ENCODE peak calls at places on chromosomes 3 and 15, in six cellular contexts. V is ascending aorta, G is breast epithelium, Z is neural progenitor cell, P is HL-60, B is left ventricle myocardium inferior. R is an unnamed sample. For H3K27me3, the result is how much of the 10 kb centered on the place peaks cover.

GRCh38 chr3:159273608-159274007 is 471.8 kb downstream of the MFSD1 start:
- DNase-seq in V (no peak), G (no peak), Z (peak), P (peak), B (peak), R (no peak)

GRCh38 chr3:122468896-122469533 is 45.7 kb downstream of the KPNA1 start:
- DNase-seq in V (no peak), G (no peak), Z (peak), P (no peak), B (no peak), R (no peak)

GRCh38 chr15:60128000-60128376 is 123.9 kb downstream of the FOXB1 start:
- DNase-seq in V (no peak), G (no peak), Z (peak), P (no peak), B (no peak), R (no peak)

GRCh38 chr3:69683076-69683806 is 56.0 kb upstream of the MITF start:
- DNase-seq in V (no peak), G (no peak), Z (peak), P (no peak), B (no peak), R (no peak)

GRCh38 chr3:172601066-172601832 is 78.0 kb upstream of the TNFSF10 start:
- DNase-seq in V (no peak), G (no peak), Z (no peak), P (no peak), B (no peak), R (no peak)

GRCh38 chr3:123741058-123741511 is 143.0 kb downstream of the MYLK start:
- DNase-seq in V (no peak), G (no peak), Z (no peak), P (no peak), B (no peak), R (no peak)

GRCh38 chr15:99090011-99090699 is 14.7 kb upstream of the SYNM start:
- DNase-seq in V (no peak), G (no peak), Z (no peak), P (no peak), B (no peak), R (no peak)

GRCh38 chr3:194281306-194281705 is 69.8 kb downstream of the CPN2 start:
- DNase-seq in V (no peak), G (no peak), Z (no peak), P (no peak), B (no peak), R (peak)

GRCh38 chr3:9810357-9810726 is 280 bp downstream of the TTLL3 start:
- DNase-seq in V (no peak), G (no peak), Z (peak), P (no peak), B (no peak), R (no peak)

GRCh38 chr3:132210476-132211346 is 106.5 kb upstream of the ACP3 start:
- DNase-seq in V (no peak), G (no peak), Z (peak), P (peak), B (no peak), R (no peak)

GRCh38 chr15:99721104-99721778 is 12.0 kb downstream of the LYSMD4 start:
- DNase-seq in V (no peak), G (peak), Z (no peak), P (no peak), B (no peak), R (no peak)

GRCh38 chr3:159884661-159885402 is 103.8 kb upstream of the IL12A start:
- DNase-seq in V (no peak), G (no peak), Z (peak), P (peak), B (no peak), R (no peak)

GRCh38 chr3:122265937-122266336 is 59.1 kb upstream of the CSTA start:
- DNase-seq in V (no peak), G (no peak), Z (no peak), P (no peak), B (no peak), R (no peak)

GRCh38 chr3:49346797-49347251 is 7.0 kb upstream of the USP4 start:
- DNase-seq in V (no peak), G (peak), Z (no peak), P (peak), B (no peak), R (no peak)

GRCh38 chr3:50078622-50079021 is 10.1 kb upstream of the RBM5 start:
- DNase-seq in V (no peak), G (no peak), Z (no peak), P (no peak), B (no peak), R (no peak)

GRCh38 chr15:91045065-91045464 is 22.7 kb upstream of the VPS33B start:
- DNase-seq in V (no peak), G (no peak), Z (no peak), P (no peak), B (no peak), R (no peak)

GRCh38 chr3:48446043-48446424 is 503 bp upstream of the ATRIP start:
- DNase-seq in V (no peak), G (no peak), Z (no peak), P (no peak), B (no peak), R (no peak)

GRCh38 chr3:39294446-39295183 is 14.8 kb upstream of the CX3CR1 start:
- DNase-seq in V (no peak), G (no peak), Z (no peak), P (no peak), B (no peak), R (no peak)

GRCh38 chr3:182740710-182741109 is 52.6 kb upstream of the ATP11B start:
- DNase-seq in V (no peak), G (peak), Z (no peak), P (no peak), B (no peak), R (no peak)

GRCh38 chr3:172685331-172686214 is 25.3 kb downstream of the NCEH1 start:
- DNase-seq in V (no peak), G (no peak), Z (no peak), P (no peak), B (no peak), R (no peak)

GRCh38 chr3:5090197-5090596 is 31.9 kb upstream of the ARL8B start:
- DNase-seq in V (no peak), G (no peak), Z (no peak), P (no peak), B (no peak), R (no peak)

GRCh38 chr3:42067324-42067723 is 23.8 kb upstream of the TRAK1 start:
- DNase-seq in V (no peak), G (no peak), Z (no peak), P (no peak), B (no peak), R (no peak)

GRCh38 chr15:62875626-62876021 is 166.9 kb upstream of the TPM1 start:
- DNase-seq in V (no peak), G (peak), Z (no peak), P (no peak), B (no peak), R (no peak)

GRCh38 chr15:51200791-51201190 is 106.1 kb upstream of the TNFAIP8L3 start:
- DNase-seq in V (no peak), G (no peak), Z (no peak), P (no peak), B (no peak), R (no peak)

GRCh38 chr3:129121016-129121791 is 400 bp downstream of the RAB43 start:
- DNase-seq in V (no peak), G (no peak), Z (peak), P (peak), B (no peak), R (no peak)

GRCh38 chr3:5428607-5429516 is 241.4 kb downstream of the EDEM1 start:
- DNase-seq in V (no peak), G (no peak), Z (no peak), P (no peak), B (no peak), R (no peak)

GRCh38 chr3:196186661-196187573 is 24.3 kb downstream of the ZDHHC19 start:
- DNase-seq in V (no peak), G (no peak), Z (peak), P (no peak), B (no peak), R (no peak)

GRCh38 chr3:51998774-51999173 is 3.1 kb upstream of the RPL29 start:
- DNase-seq in V (no peak), G (no peak), Z (no peak), P (peak), B (no peak), R (no peak)

GRCh38 chr3:4774531-4774930 is 204.7 kb upstream of the BHLHE40 start:
- DNase-seq in V (no peak), G (no peak), Z (no peak), P (no peak), B (no peak), R (no peak)

GRCh38 chr3:89521328-89521727 is 413.9 kb downstream of the EPHA3 start:
- DNase-seq in V (no peak), G (no peak), Z (no peak), P (no peak), B (no peak), R (no peak)

GRCh38 chr3:150797155-150797554 is 34.2 kb upstream of the SIAH2 start:
- DNase-seq in V (no peak), G (no peak), Z (no peak), P (no peak), B (no peak), R (no peak)

GRCh38 chr3:156675744-156676466 is 1.5 kb downstream of the TIPARP start:
- DNase-seq in V (no peak), G (peak), Z (no peak), P (peak), B (peak), R (no peak)

GRCh38 chr3:15476378-15476777 is 45.1 kb downstream of the COLQ start:
- DNase-seq in V (no peak), G (no peak), Z (no peak), P (no peak), B (no peak), R (no peak)

GRCh38 chr3:38521391-38521987 is 25.3 kb downstream of the EXOG start:
- DNase-seq in V (no peak), G (peak), Z (peak), P (peak), B (no peak), R (no peak)

GRCh38 chr3:66037330-66037985 is 1.3 kb downstream of the MAGI1 start:
- DNase-seq in V (no peak), G (peak), Z (peak), P (no peak), B (peak), R (peak)

GRCh38 chr3:102733811-102734574 is 299.2 kb downstream of the ZPLD1 start:
- DNase-seq in V (no peak), G (no peak), Z (no peak), P (no peak), B (no peak), R (no peak)

GRCh38 chr3:53157974-53158580 is 2.9 kb upstream of the PRKCD start:
- DNase-seq in V (no peak), G (no peak), Z (no peak), P (no peak), B (no peak), R (no peak)

GRCh38 chr15:25331404-25331803 is 107.4 kb downstream of the UBE3A start:
- DNase-seq in V (no peak), G (no peak), Z (no peak), P (no peak), B (no peak), R (no peak)

GRCh38 chr3:7977245-7978103 is 524.1 kb upstream of the LMCD1 start:
- DNase-seq in V (no peak), G (no peak), Z (no peak), P (peak), B (no peak), R (no peak)

GRCh38 chr3:45547764-45548683 is 46.5 kb upstream of the LIMD1 start:
- DNase-seq in V (peak), G (no peak), Z (no peak), P (peak), B (peak), R (no peak)

GRCh38 chr3:45547202-45547701 is 47.3 kb upstream of the LIMD1 start:
- DNase-seq in V (no peak), G (no peak), Z (no peak), P (peak), B (no peak), R (no peak)

GRCh38 chr3:45546223-45546622 is 48.3 kb upstream of the LIMD1 start:
- DNase-seq in V (no peak), G (no peak), Z (no peak), P (peak), B (no peak), R (no peak)

GRCh38 chr3:45545476-45545875 is 49.1 kb upstream of the LIMD1 start:
- DNase-seq in V (peak), G (no peak), Z (no peak), P (peak), B (no peak), R (no peak)

DNA sequence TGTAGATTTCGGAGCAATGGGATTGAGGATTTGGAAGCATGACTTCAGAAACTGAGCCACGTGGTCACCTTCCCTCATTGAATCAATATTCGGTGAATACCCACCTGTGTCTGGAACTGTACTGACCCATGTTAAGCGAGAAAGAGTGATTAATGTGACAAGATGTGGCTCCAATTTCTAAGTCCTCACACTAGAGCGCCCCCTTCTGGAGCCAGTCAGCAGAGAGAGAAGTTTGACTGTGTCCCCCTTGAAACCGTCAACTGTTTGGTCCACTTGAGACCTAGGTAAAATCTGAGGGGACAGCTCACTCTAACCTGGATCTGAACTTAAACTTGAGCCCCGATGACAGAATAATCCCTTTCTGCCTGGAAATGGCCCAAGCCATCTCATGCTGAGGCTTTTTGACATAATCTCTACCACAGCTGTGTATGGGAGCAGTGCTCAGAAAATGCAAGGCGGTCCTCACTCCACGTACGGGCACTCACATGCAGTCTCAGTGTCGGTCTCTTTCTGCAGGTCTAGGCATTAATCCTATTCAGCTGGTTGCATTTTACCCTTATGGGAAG is 47.8 kb upstream of the LIMD1 start:
- DNase-seq in V (no peak), G (no peak), Z (peak), P (no peak), B (no peak), R (no peak)
- TF ChIP-seq CTCF in V (no peak), G (no peak), Z (peak), P (no peak), B (peak), R (peak)

DNA sequence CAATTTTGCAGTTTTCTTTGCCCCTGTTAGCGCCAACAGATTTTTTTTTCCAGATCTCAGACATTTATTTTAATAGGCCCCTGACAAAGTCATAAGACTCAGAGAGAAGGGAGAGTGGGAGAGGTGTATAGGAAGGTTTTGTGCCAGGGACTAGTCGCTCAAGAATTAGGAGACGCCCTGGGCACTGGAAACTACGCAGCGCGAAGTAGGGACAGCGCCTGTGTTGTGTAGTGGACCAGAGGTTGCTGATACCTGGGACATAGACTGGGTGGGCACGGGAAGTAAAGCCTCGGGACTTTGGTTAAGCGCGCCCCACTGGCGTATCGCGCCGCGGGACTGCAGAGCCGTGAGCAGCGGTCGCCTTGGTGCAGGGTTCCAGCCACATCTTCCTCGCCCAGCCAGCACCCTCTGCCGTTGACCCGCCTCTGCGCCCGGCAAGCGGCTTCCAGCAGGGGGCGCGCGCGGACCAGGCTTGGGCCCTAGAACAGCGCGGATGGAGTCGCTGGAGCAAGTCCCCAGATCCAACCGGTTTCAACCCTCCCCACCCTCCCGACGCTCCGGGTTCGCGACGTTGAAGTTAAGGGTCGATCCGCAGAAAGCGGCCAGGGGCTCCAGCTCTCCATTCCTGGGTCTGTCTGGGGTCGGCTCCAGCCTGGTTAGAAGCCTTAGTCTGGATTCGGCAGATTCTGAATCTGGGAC is 3.0 kb upstream of the ISLR2 start:
- DNase-seq in V (peak), G (peak), Z (peak), P (peak), B (peak), R (peak)
- H3K27me3 ChIP-seq in V (under half), G (under half), Z (half or more), P (half or more), B (half or more), R (half or more)

GRCh38 chr15:100879461-100880138 is at the start of gene ALDH1A3:
- DNase-seq in V (no peak), G (no peak), Z (peak), P (peak), B (peak), R (no peak)

GRCh38 chr15:100880139-100880896 is 687 bp downstream of the ALDH1A3 start:
- DNase-seq in V (no peak), G (no peak), Z (peak), P (no peak), B (no peak), R (no peak)

GRCh38 chr15:100880897-100881242 is 1.2 kb downstream of the ALDH1A3 start:
- DNase-seq in V (no peak), G (no peak), Z (peak), P (no peak), B (no peak), R (no peak)

GRCh38 chr15:100879046-100879445 is 585 bp upstream of the ALDH1A3 start:
- DNase-seq in V (no peak), G (no peak), Z (peak), P (no peak), B (no peak), R (no peak)

GRCh38 chr15:100881573-100882336 is 2.1 kb downstream of the ALDH1A3 start:
- DNase-seq in V (no peak), G (no peak), Z (no peak), P (no peak), B (no peak), R (no peak)
- H3K4me3 ChIP-seq in V (no peak), G (peak), Z (no peak), P (no peak), B (no peak), R (no peak)

DNA sequence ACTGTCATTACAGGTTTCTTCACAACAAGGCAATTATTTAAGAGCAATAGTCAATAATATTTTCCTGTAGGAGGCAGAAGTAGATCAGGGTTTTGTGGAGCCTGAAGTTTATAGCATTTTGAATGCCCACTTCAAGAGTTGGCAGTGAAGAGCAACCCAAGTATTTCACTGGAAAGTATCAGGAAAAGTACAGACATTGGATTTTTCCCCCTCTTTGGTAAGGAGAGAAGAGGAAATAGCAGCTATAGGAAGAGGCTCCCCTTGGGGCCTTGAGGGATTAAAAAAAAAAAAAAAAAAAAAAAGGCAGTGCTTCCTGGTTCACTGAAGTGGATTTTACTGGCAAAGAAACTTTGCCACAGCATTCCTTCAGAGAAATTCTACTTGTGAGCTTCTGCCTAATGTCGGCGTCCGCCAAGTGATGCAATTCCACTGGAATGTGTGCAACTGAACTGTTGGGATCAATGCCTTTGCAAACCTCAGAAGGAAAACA is 5.7 kb upstream of the CNTN6 start:
- DNase-seq in V (no peak), G (peak), Z (peak), P (no peak), B (no peak), R (peak)
- TF ChIP-seq CTCF in V (no peak), G (no peak), Z (peak), P (no peak), B (no peak), R (peak)

GRCh38 chr15:96327155-96327741 is 3.3 kb upstream of the NR2F2 start:
- DNase-seq in V (no peak), G (peak), Z (peak), P (peak), B (no peak), R (no peak)
- H3K27me3 ChIP-seq in V (under half), G (under half), Z (under half), P (under half), B (half or more), R (under half)

GRCh38 chr15:70486012-70486411 is 277.3 kb downstream of the UACA start:
- DNase-seq in V (no peak), G (no peak), Z (no peak), P (no peak), B (no peak), R (no peak)
- H3K4me3 ChIP-seq in V (no peak), G (no peak), Z (no peak), P (no peak), B (no peak), R (no peak)

GRCh38 chr3:85977615-85978338 is 1013.2 kb downstream of the VGLL3 start:
- DNase-seq in V (no peak), G (no peak), Z (no peak), P (no peak), B (no peak), R (no peak)
- TF ChIP-seq CTCF in V (no peak), G (no peak), Z (no peak), P (no peak), B (no peak), R (no peak)

GRCh38 chr15:36075333-36075732 is 504.1 kb upstream of the CDIN1 start:
- DNase-seq in V (no peak), G (no peak), Z (no peak), P (no peak), B (no peak), R (no peak)
- H3K27me3 ChIP-seq in V (under half), G (under half), Z (under half), P (under half), B (under half), R (under half)

GRCh38 chr3:185552358-185552877 is at the start of gene LIPH:
- DNase-seq in V (no peak), G (peak), Z (no peak), P (peak), B (no peak), R (no peak)
- H3K4me3 ChIP-seq in V (peak), G (peak), Z (no peak), P (no peak), B (peak), R (peak)